ENCODE peak calls at places on chromosomes 3 and 15, in five cellular contexts. R, C, O, T and F are unnamed samples. For H3K27me3, the result is how much of the 10 kb centered on the place peaks cover.

GRCh38 chr15:51186121-51186795 is 91.6 kb upstream of the TNFAIP8L3 start:
- DNase-seq in R (no peak), C (no peak), O (no peak), T (no peak), F (no peak)

GRCh38 chr15:62165029-62165792 is at the start of gene C2CD4B:
- DNase-seq in R (peak), C (no peak), O (no peak), T (peak), F (peak)

GRCh38 chr15:28912422-28912821 is 26.6 kb downstream of the APBA2 start:
- DNase-seq in R (no peak), C (no peak), O (no peak), T (no peak), F (no peak)

GRCh38 chr3:121752772-121753171 is 3.2 kb upstream of the GOLGB1 start:
- DNase-seq in R (no peak), C (no peak), O (no peak), T (no peak), F (no peak)

GRCh38 chr3:188861847-188862740 is 309.7 kb upstream of the TPRG1 start:
- DNase-seq in R (no peak), C (no peak), O (no peak), T (no peak), F (peak)

GRCh38 chr3:129120254-129121004 is 1.2 kb downstream of the RAB43 start:
- DNase-seq in R (peak), C (peak), O (peak), T (peak), F (peak)

GRCh38 chr3:76245073-76245472 is 459.7 kb upstream of the ZNF717 start:
- DNase-seq in R (no peak), C (no peak), O (no peak), T (no peak), F (no peak)

GRCh38 chr3:77467702-77468407 is 428.0 kb downstream of the ROBO2 start:
- DNase-seq in R (peak), C (no peak), O (no peak), T (peak), F (no peak)

GRCh38 chr3:14793126-14793857 is 25.5 kb upstream of the FGD5 start:
- DNase-seq in R (no peak), C (no peak), O (no peak), T (no peak), F (no peak)

GRCh38 chr3:69288161-69288895 is 97.6 kb downstream of the FRMD4B start:
- DNase-seq in R (peak), C (no peak), O (no peak), T (no peak), F (no peak)

DNA sequence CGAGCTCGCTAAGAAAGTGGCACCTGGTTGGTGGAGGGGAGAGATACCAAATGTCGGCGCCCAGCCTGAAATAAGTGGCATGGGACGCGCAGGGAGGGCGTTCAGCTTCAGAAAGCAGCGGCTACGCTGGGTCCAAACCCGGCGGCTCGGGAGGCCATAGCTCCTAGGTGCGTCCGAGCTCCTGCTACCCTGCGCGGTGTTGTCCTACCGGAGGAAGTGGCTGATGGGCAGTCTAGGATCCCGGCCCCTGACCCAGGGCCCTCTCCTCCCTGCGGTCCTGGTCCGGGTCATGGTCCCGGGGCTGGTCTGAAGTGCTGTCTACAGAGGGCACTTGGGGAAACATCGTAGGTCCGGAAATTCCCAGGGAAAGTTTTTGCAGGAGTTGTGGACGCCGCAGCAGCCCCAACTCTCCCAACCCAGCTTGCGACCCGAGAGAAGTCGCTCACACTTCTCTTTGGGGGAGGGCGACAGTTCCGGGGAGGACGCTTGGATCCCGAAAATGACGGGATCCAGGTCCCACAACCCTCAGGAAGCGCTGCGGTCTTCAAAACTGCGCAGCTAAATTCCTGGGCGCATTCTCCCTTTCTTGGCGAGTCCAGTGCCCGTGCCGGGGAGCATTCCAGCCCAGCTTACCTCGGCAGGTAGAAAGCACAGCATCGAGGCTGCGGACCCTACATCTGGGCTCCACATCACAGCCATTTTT is 9.1 kb upstream of the FOXB1 start:
- DNase-seq in R (peak), C (no peak), O (no peak), T (no peak), F (no peak)
- H3K27me3 ChIP-seq in R (half or more), C (half or more), O (half or more), T (under half), F (under half)

GRCh38 chr3:183541738-183542137 is 13.8 kb downstream of the KLHL6 start:
- DNase-seq in R (no peak), C (no peak), O (no peak), T (no peak), F (peak)
- H3K27ac ChIP-seq in R (no peak), C (no peak), O (no peak), T (no peak), F (no peak)

GRCh38 chr3:61688307-61688695 is 126.9 kb downstream of the PTPRG start:
- DNase-seq in R (peak), C (no peak), O (no peak), T (no peak), F (no peak)
- H3K4me3 ChIP-seq in R (no peak), C (no peak), O (no peak), T (no peak), F (no peak)

DNA sequence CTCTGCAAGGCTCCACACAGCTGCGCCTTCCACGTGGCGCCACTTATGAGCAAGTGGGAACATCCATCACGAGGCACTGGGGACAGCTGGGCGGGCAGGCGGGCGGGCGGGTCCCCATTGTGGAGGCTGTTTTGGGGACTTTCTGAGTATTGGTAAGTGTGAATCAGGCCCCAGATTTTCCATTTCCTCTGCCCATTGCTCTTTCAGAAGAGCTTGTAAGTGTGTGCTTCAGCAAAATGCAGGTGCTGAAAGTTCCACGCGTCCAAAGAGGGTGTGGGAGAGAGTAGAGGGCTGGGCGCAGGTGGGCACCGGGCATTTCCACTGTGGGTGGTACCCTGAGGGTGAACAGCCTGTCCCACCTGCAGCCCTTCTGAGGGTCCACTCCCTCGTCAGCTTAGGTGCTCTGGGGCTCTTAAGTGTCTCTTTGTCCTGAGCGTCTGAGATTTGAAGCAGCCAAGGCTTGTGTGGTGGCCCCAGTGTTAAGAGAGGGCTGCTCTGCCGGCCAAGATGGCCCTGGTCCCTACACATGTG is 177.1 kb downstream of the RPLP1 start:
- DNase-seq in R (no peak), C (no peak), O (no peak), T (no peak), F (no peak)
- H3K27me3 ChIP-seq in R (under half), C (under half), O (under half), T (under half), F (under half)

DNA sequence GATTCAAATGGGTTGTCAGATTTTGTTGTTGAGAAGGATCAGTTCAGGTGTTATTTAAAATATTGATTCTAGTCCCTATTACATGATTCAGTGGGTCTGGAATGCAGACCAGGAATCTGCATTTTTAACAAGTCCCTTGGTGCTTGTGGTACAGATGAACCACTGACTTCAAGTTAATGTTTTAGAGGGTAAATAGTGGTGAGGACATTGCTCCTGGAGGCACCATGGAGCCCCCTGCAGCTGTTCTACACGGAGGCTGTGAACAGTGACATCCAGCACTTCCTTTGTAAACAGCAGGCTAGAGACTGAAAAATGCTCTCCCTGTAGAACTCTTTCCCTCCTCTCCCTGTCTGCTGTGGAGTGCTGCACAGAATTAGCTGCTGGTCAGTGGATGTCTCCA is 4.8 kb upstream of the FSIP1 start:
- DNase-seq in R (no peak), C (no peak), O (no peak), T (no peak), F (no peak)
- H3K27ac ChIP-seq in R (no peak), C (no peak), O (no peak), T (no peak), F (no peak)

DNA sequence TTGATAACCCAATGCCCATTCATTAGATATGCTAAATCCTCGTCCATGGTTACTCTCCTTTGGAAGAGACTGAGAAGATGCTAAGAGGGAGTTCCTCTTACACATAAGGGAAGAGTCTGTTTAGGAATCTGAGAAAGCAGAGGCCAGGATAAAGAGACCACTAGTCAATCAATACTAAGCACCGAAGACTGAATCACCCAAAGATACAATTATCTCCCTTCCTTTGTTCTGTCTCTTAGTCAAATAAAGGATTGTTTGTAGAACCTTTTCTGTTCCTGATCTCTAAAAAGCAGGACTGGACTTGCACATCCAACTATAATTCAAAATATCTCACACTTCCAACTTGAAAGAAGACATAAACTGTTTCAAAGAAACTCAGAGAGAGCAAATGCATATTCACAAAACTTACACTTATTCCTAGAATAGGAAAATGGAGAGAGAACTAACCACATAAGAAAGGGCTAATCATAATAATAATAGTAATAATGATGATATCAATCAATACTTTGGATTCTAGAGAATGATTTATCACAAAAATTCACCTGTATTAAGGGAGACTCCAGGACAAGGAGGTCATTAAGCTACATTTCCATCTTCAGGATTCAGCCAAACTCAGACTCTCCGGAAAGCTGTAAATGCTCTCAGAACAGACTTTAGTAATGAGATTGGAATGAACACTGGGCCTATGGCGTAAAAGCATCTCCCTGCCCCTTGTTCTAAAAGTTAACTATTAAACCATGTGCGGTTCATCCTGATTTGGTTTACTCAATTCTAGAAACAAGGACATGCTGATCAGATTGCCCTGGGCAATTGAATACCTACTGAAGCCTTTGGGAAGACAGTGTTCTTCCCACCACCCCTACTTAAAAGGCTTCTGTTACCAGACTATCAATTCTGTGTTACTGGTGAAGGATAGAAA is 401.5 kb downstream of the ZBTB20 start:
- DNase-seq in R (no peak), C (no peak), O (no peak), T (no peak), F (peak)
- H3K4me3 ChIP-seq in R (no peak), C (no peak), O (no peak), T (no peak), F (no peak)

GRCh38 chr3:194077602-194078001 is 58.3 kb upstream of the HES1 start:
- DNase-seq in R (no peak), C (no peak), O (no peak), T (no peak), F (no peak)

GRCh38 chr3:194078046-194078445 is 57.9 kb upstream of the HES1 start:
- DNase-seq in R (no peak), C (no peak), O (no peak), T (no peak), F (no peak)

GRCh38 chr3:194075802-194076460 is 60.0 kb upstream of the HES1 start:
- DNase-seq in R (no peak), C (no peak), O (no peak), T (no peak), F (no peak)

GRCh38 chr3:194075088-194075615 is 60.8 kb upstream of the HES1 start:
- DNase-seq in R (no peak), C (no peak), O (no peak), T (no peak), F (peak)

GRCh38 chr3:194076486-194076885 is 59.5 kb upstream of the HES1 start:
- DNase-seq in R (no peak), C (no peak), O (no peak), T (no peak), F (no peak)
- H3K27me3 ChIP-seq in R (under half), C (under half), O (under half), T (under half), F (under half)

GRCh38 chr3:71402280-71402679 is 181.2 kb downstream of the FOXP1 start:
- DNase-seq in R (no peak), C (no peak), O (no peak), T (no peak), F (no peak)
- H3K27ac ChIP-seq in R (no peak), C (no peak), O (no peak), T (no peak), F (no peak)